ENCODE peak calls at places on chromosomes 3 and 15, in four cellular contexts. F is A549, Y is thoracic aorta, J is cardiac muscle cell. D is an unnamed sample.

GRCh38 chr3:51773529-51773928 is 5.5 kb downstream of the IQCF6 start:
- DNase-seq in Y (no peak), J (no peak), F (no peak), D (no peak)

GRCh38 chr15:87952736-87953135 is 303.8 kb downstream of the NTRK3 start:
- DNase-seq in F (no peak), Y (no peak), J (no peak), D (no peak)

GRCh38 chr3:108091498-108092259 is 848 bp upstream of the CD47 start:
- DNase-seq in F (peak; percentile 20), J (no peak), Y (no peak), D (no peak)

GRCh38 chr3:133886031-133886722 is 9.5 kb downstream of the RAB6B start:
- DNase-seq in J (no peak), Y (no peak), F (no peak), D (no peak)

GRCh38 chr15:35514759-35515158 is 31.2 kb downstream of the DPH6 start:
- DNase-seq in F (no peak), J (peak; percentile 14), Y (no peak), D (no peak)

GRCh38 chr3:187738089-187738399 is 7.2 kb downstream of the BCL6 start:
- DNase-seq in F (no peak), J (no peak), Y (no peak), D (no peak)

GRCh38 chr3:182609575-182610156 is 183.6 kb upstream of the ATP11B start:
- DNase-seq in J (no peak), F (no peak), Y (no peak), D (peak; percentile 81)

GRCh38 chr3:185649414-185649813 is 63.3 kb downstream of the SENP2 start:
- DNase-seq in Y (no peak), F (no peak), J (peak; percentile 29), D (no peak)

GRCh38 chr3:135172191-135172869 is 377.3 kb downstream of the EPHB1 start:
- DNase-seq in F (no peak), Y (no peak), J (no peak), D (no peak)

GRCh38 chr3:5092018-5092417 is 30.1 kb upstream of the ARL8B start:
- DNase-seq in Y (no peak), J (no peak), F (no peak), D (no peak)

GRCh38 chr3:5098346-5098745 is 23.7 kb upstream of the ARL8B start:
- DNase-seq in J (no peak), Y (no peak), F (no peak), D (no peak)

GRCh38 chr3:5096368-5096767 is 25.7 kb upstream of the ARL8B start:
- DNase-seq in Y (no peak), J (peak; percentile 9), F (no peak), D (no peak)

GRCh38 chr3:5093786-5094185 is 28.3 kb upstream of the ARL8B start:
- DNase-seq in J (no peak), F (no peak), Y (no peak), D (no peak)

DNA sequence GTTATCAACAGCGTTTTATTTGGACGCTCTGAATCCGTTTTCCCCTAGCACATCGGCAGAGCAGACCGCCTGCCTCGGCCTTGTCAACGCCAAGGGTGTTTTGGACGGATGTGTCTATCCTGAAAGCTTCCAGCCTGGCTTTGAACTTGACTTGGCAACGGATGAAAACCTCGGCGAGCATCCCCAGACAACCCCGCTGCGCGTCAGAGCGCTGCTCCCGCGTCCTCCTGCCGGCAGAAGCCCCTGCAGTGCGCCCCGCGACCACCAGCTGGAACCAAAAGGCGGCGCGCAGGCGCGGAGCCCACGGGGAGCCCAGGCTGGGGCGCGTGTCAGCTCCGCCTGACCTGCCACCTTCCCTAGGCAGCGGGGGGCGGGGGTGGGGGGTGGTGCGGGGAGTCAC is 26.2 kb upstream of the ARL8B start:
- DNase-seq in J (peak; percentile 69), Y (no peak), F (no peak), D (no peak)
- TF ChIP-seq CTCF in J (peak; percentile 24), Y (no peak), F (no peak), D (no peak)

DNA sequence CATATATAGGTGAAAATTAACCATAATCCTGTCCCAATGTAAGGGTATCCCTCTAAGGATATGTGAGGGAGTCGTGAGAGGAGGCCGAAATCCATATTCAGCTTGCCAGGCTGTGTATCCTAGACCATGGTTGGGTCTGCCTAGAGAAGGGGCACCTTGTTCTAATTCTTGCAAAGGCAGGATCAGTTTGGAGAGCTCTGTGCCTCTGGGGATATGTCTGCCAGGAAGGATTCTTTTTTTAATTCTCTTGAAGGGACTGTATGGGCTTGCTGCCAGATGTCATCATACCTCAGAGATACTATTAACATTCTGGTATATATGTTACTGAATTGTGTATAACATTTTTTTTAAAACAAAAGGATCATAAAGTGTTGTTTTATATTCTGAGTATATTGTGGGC is 2.4 kb downstream of the ATP1B3 start:
- DNase-seq in F (no peak), Y (no peak), J (peak; percentile 68), D (no peak)
- H3K4me3 ChIP-seq in F (peak overlapping the region; percentile 92), Y (peak overlapping the region; percentile 99), J (peak overlapping the region; percentile 100), D (no peak overlapping the region)

DNA sequence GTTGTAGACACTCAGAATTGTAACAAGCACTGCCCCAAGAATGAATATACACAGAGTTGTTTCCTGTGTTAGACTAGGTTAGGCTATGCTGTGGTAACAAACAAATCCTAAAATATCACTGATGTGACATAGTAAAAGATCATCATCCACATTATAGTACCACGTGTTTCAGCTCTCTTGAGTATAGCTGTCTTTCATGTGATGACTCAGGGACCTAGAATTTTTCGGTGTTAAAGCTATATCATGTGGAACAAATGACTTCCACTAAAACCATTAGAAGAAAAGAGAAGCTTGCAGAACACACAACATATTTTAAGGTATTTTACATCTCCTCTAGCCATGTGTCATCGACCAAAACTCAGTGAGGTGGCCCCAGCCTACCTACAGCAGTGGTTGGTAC is 307.9 kb upstream of the RBMS3 start:
- DNase-seq in F (no peak), J (peak; percentile 38), Y (no peak), D (no peak)
- TF ChIP-seq CTCF in F (no peak), J (no peak), Y (no peak), D (no peak)

DNA sequence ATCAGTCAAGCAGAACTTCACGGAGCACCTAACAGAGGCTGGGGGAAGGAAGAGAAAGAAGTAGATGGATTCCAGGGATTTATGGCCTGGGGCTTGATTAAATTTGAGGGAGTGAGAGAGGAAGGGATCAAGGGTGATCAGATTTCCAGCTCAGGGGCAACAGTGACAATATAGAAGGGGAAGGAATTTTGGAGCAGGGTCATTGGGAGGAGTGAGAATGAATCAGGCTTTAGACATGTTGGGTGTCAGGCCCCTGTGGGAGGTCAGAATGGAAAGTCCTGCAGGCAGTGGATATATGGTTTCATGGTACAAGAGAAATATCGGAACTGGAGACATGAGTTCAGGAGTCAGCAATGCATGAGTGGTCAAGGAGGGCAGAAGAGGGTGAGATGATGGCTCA is 72.9 kb upstream of the GLCE start:
- DNase-seq in Y (no peak), F (no peak), J (no peak), D (no peak)
- H3K4me3 ChIP-seq in Y (no peak overlapping the region), F (no peak overlapping the region), J (no peak overlapping the region), D (no peak overlapping the region)

GRCh38 chr3:102224171-102224570 is 210.6 kb upstream of the ZPLD1 start:
- DNase-seq in J (peak; percentile 34), Y (no peak), F (peak; percentile 6), D (no peak)
- TF ChIP-seq CTCF in J (peak; percentile 37), Y (peak; percentile 40), F (peak; percentile 49), D (no peak)

DNA sequence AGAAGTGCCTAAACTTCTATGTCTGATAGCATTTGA is at the start of gene TP63:
- DNase-seq in Y (no peak), J (no peak), F (no peak), D (no peak)
- H3K4me3 ChIP-seq in Y (no peak within 1 kb of the TSS), J (no peak within 1 kb of the TSS), F (peak within 1 kb of the TSS; percentile 41), D (no peak within 1 kb of the TSS)

GRCh38 chr15:78077860-78078187 is 313 bp upstream of the TBC1D2B start:
- DNase-seq in J (no peak), Y (no peak), F (no peak), D (no peak)

GRCh38 chr15:78075490-78076230 is 1.9 kb downstream of the TBC1D2B start:
- DNase-seq in F (no peak), Y (no peak), J (peak; percentile 94), D (no peak)

GRCh38 chr15:78079296-78080087 is 2.0 kb upstream of the TBC1D2B start:
- DNase-seq in F (no peak), Y (no peak), J (no peak), D (no peak)

GRCh38 chr15:78076231-78077052 is 1.1 kb downstream of the TBC1D2B start:
- DNase-seq in F (no peak), Y (no peak), J (no peak), D (no peak)

DNA sequence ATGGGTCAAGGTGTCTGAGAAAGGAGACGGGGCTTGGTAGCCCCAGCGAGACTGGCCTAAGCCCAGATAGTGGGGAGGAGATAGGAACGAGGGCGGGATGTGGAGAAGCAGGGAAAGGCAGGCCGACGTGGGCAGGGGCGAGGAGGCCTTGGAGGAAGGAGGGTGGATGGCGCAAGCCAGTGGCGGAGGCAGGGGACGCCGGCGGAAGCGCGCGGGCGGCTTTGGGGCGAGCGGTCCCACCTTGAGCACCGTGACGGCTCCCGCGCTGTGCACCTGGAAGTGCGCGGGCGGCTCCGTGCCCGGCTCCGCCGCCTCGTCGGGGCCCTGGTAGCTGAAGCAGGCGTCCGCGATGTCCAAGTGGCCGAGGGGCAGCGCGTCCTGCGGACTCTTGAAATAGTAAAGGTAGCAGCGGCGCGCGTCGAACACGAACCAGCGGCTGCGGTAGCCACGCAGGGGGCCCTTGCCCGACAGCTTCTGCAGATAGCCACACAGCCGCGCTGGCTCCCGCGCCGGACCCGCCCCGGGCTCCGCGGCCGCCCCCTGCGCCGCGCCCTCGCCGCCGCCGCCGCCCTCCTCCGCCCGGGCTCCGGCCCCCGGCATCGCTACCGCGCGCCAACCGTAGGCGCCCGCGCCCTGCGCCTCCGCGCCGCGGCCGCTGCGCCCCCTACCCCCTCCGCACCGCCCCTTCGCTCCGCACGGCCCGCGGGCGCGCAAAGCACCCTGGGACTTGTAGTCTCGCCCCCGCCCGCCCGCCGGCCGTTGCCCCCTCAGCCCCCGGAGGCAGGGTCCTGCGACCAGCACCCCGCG is at the start of gene TBC1D2B:
- DNase-seq in F (peak; percentile 55), Y (no peak), J (peak; percentile 65), D (peak; percentile 86)
- TF ChIP-seq CTCF in F (peak; percentile 31), Y (no peak), J (no peak), D (no peak)

DNA sequence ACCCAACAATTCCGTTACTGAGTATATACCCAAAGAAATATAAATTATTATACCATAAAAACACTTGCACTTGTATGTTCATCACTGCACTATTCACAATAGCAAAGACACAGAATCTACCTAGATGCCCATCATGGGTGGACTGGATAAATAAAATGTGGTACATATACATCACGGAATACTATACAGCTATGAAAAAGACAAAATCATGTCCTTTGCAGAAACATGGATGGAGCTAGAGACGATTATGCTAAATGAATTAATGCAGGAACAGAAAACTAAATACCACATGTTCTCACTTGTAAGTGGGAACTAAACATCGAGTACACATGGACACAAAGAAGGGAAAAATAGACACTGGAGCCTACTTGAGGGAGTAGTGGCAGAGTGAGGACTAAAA is 185.3 kb downstream of the PYDC2 start:
- DNase-seq in Y (no peak), F (no peak), J (no peak), D (no peak)
- H3K4me3 ChIP-seq in Y (no peak overlapping the region), F (no peak overlapping the region), J (no peak overlapping the region), D (no peak overlapping the region)

DNA sequence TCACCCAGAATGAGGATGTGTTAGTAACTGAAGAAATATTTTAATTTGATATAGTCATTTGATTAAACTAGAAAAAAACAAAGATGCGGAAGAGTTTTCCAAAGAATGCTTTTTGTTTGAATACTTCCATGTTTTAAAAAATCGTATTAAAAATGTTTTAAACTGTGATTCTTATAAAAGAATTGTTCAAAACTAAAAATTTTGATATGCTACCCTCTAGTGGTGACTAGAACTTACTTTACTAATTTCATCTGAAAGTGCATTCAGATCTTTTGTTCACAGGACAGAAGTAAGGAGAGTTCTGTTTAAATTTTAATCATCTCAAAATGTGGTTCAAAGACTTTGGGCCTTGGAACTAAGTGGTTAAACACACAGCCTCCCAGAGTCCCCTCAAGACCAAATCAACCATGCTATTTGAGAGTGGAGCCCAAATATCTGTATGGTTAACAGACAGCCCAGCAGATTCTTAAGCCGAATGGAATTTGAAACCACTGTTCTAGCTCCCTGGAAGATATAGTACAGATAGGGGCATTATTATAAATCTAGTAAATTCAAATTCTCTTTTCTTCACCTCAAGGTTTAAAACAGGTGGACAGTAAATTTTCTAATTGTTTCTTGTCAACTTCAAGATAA is 45.2 kb upstream of the SYNPR start:
- DNase-seq in F (no peak), Y (no peak), J (peak; percentile 8), D (no peak)
- TF ChIP-seq CTCF in F (peak; percentile 26), Y (no peak), J (peak; percentile 38), D (no peak)

D was measured in mucosa of descending colon.